ENCODE peak calls at places on chromosomes 16 and 17, in seven cellular contexts. S, W, U, L, X, E and D are unnamed samples.

GRCh38 chr17:4530799-4531730 is 24.1 kb downstream of the MYBBP1A start:
- DNase-seq in S (no peak), W (no peak), U (no peak), L (no peak), X (peak; percentile 51), E (no peak), D (no peak)

GRCh38 chr16:84423416-84423837 is 55.1 kb downstream of the ATP2C2 start:
- DNase-seq in S (no peak), W (no peak), U (peak; percentile 48), L (peak; percentile 23), X (no peak), E (no peak), D (no peak)

GRCh38 chr17:18321309-18321708 is 6.2 kb downstream of the SMCR8 start:
- DNase-seq in S (no peak), W (no peak), U (no peak), L (no peak), X (no peak), E (no peak), D (no peak)

GRCh38 chr16:84689126-84689525 is 10.7 kb upstream of the USP10 start:
- DNase-seq in S (no peak), W (no peak), U (peak; percentile 52), L (peak; percentile 95), X (no peak), E (no peak), D (no peak)

GRCh38 chr16:81779540-81780320 is 639 bp downstream of the PLCG2 start:
- DNase-seq in S (peak; percentile 92), W (peak; percentile 72), U (no peak), L (no peak), X (no peak), E (peak; percentile 78), D (no peak)

GRCh38 chr16:12677472-12677871 is 126.2 kb downstream of the CPPED1 start:
- DNase-seq in S (no peak), W (no peak), U (no peak), L (no peak), X (no peak), E (no peak), D (no peak)

GRCh38 chr16:47636501-47637090 is 175.5 kb downstream of the PHKB start:
- DNase-seq in S (peak; percentile 64), W (no peak), U (no peak), L (no peak), X (no peak), E (no peak), D (no peak)

GRCh38 chr16:28309811-28310311 is 17.5 kb downstream of the SBK1 start:
- DNase-seq in S (no peak), W (no peak), U (no peak), L (no peak), X (no peak), E (peak; percentile 74), D (no peak)

GRCh38 chr17:64081802-64082799 is 47.8 kb downstream of the ERN1 start:
- DNase-seq in S (no peak), W (no peak), U (peak; percentile 83), L (peak; percentile 48), X (no peak), E (no peak), D (peak; percentile 64)

GRCh38 chr17:17420035-17420434 is 56.8 kb upstream of the MED9 start:
- DNase-seq in S (no peak), W (no peak), U (no peak), L (no peak), X (no peak), E (peak; percentile 86), D (no peak)

GRCh38 chr16:72554935-72555334 is 383.0 kb upstream of the PMFBP1 start:
- DNase-seq in S (no peak), W (no peak), U (peak; percentile 6), L (no peak), X (no peak), E (no peak), D (no peak)

GRCh38 chr17:50660042-50660886 is 25.6 kb downstream of the ABCC3 start:
- DNase-seq in S (peak; percentile 72), W (peak; percentile 65), U (no peak), L (no peak), X (no peak), E (peak; percentile 68), D (peak; percentile 67)

GRCh38 chr17:72590382-72590781 is 469.6 kb downstream of the SOX9 start:
- DNase-seq in S (no peak), W (no peak), U (peak; percentile 73), L (peak; percentile 76), X (no peak), E (no peak), D (no peak)

GRCh38 chr17:72591500-72592241 is 470.9 kb downstream of the SOX9 start:
- DNase-seq in S (peak; percentile 82), W (peak; percentile 59), U (peak; percentile 43), L (peak; percentile 37), X (no peak), E (no peak), D (peak; percentile 50)

GRCh38 chr17:72592967-72593325 is 472.1 kb downstream of the SOX9 start:
- DNase-seq in S (no peak), W (no peak), U (no peak), L (no peak), X (no peak), E (no peak), D (no peak)

GRCh38 chr17:72592242-72592966 is 471.6 kb downstream of the SOX9 start:
- DNase-seq in S (peak; percentile 87), W (peak; percentile 92), U (peak; percentile 81), L (peak; percentile 62), X (peak; percentile 64), E (peak; percentile 78), D (peak; percentile 92)

DNA sequence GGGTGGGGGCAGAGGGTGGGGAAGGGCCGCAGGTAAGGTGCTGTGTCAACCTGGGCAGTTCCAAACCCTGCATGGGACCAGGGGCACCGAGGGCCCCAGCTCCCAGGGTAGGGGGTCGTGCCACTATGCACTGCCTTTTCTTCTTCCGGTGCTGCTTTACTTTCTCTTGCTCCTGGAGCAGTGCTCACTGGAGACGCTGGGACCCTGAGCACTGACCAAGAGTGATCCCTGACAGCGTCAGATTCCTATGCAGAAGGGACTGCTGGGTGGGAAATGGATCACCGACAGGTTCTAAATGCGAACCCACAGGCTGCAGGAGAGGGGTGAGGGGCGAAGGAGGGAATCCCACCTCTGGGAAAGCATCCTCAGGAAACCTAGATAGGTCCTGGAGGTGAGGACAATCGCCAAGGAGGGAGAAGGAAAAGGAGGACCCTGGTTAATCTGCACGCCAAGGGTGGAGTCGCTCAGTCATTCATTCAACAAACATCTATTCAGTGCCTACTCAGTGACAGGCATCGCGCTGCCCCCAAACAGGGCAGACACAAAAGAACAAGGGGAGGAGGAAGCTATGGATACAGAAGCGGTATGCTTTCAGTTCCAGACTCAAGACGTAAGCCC is 470.2 kb downstream of the SOX9 start:
- DNase-seq in S (no peak), W (no peak), U (peak; percentile 45), L (no peak), X (no peak), E (no peak), D (no peak)
- H3K4me3 ChIP-seq in S (peak overlapping the region; percentile 48), W (peak overlapping the region; percentile 52), U (peak overlapping the region; percentile 93), L (peak overlapping the region; percentile 95), X (peak overlapping the region; percentile 82), E (no peak overlapping the region), D (peak overlapping the region; percentile 94)

GRCh38 chr17:15087946-15088345 is 177.2 kb downstream of the PMP22 start:
- DNase-seq in S (no peak), W (no peak), U (no peak), L (no peak), X (no peak), E (peak; percentile 64), D (no peak)

GRCh38 chr17:15092762-15093161 is 172.4 kb downstream of the PMP22 start:
- DNase-seq in S (no peak), W (no peak), U (peak; percentile 45), L (no peak), X (no peak), E (no peak), D (no peak)

GRCh38 chr17:15090533-15090932 is 174.6 kb downstream of the PMP22 start:
- DNase-seq in S (no peak), W (no peak), U (no peak), L (no peak), X (no peak), E (no peak), D (no peak)

GRCh38 chr17:15092261-15092660 is 172.9 kb downstream of the PMP22 start:
- DNase-seq in S (no peak), W (no peak), U (no peak), L (no peak), X (no peak), E (no peak), D (no peak)

GRCh38 chr17:15091825-15092224 is 173.3 kb downstream of the PMP22 start:
- DNase-seq in S (no peak), W (no peak), U (peak; percentile 14), L (no peak), X (no peak), E (no peak), D (no peak)
- TF ChIP-seq CTCF in S (no peak), W (no peak), U (peak; percentile 60), L (peak; percentile 3), X (no peak), E (no peak), D (peak; percentile 15)

GRCh38 chr17:77371888-77372443 is 231.2 kb downstream of the SEC14L1 start:
- DNase-seq in S (peak; percentile 60), W (no peak), U (no peak), L (no peak), X (no peak), E (peak; percentile 61), D (peak; percentile 19)
- H3K27me3 ChIP-seq in S (peaks cover 4% of the 10 kb centered on the region), W (no peaks in the 10 kb centered on the region), U (no peaks in the 10 kb centered on the region), L (no peaks in the 10 kb centered on the region), X (no peaks in the 10 kb centered on the region), E (no peaks in the 10 kb centered on the region), D (no peaks in the 10 kb centered on the region)

GRCh38 chr17:6666077-6666521 is 14.5 kb downstream of the C17orf100 start:
- DNase-seq in S (no peak), W (peak; percentile 63), U (peak; percentile 74), L (peak; percentile 60), X (peak; percentile 68), E (peak; percentile 75), D (peak; percentile 56)

GRCh38 chr17:6661464-6661848 is 9.9 kb downstream of the C17orf100 start:
- DNase-seq in S (no peak), W (no peak), U (no peak), L (no peak), X (no peak), E (no peak), D (no peak)

GRCh38 chr17:6657633-6658287 is 6.2 kb downstream of the C17orf100 start:
- DNase-seq in S (no peak), W (no peak), U (no peak), L (no peak), X (no peak), E (no peak), D (no peak)

GRCh38 chr17:6660101-6660500 is 8.5 kb downstream of the C17orf100 start:
- DNase-seq in S (no peak), W (no peak), U (no peak), L (no peak), X (no peak), E (no peak), D (no peak)

DNA sequence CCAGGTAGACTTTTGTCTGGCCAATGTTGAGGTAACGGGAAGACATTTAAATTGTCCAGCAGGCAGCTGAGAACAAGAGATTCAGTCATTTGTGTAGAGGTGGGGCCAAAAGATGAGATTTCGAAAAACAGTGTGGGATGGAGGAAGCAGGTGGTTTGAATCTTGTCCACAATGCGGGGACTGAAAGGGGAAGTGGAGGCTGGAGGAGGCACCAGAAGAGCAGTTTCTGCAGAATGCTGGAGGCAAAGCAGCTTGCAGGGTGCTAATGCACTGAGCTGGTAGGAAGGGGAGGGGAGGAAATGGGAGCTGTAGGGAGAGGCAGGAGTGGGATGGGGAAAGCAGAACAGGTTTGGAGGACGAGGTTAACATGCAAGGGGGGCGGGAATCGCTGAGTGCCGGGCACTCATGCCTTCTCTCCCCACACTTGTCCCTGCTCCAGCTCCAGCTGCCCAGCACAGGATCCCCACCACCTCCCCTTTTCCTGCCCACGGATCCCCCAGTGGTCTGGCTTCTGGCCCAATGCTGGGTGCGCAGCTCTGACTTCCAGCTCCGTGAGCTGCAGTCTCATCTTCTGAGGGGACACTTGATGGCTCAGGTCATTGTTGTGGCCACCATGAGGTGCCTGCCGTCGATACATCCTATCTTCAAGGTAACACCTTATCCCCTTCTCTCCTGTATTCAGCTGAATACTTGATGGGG is 9.4 kb downstream of the C17orf100 start:
- DNase-seq in S (peak; percentile 41), W (no peak), U (no peak), L (no peak), X (no peak), E (no peak), D (no peak)
- H3K4me3 ChIP-seq in S (no peak overlapping the region), W (no peak overlapping the region), U (no peak overlapping the region), L (no peak overlapping the region), X (no peak overlapping the region), E (no peak overlapping the region), D (no peak overlapping the region)